ENCODE peak calls at places on chromosomes 4 and X, in five cellular contexts. R is effector memory CD8-positive, alpha-beta T cell; Y is fibroblast of the aortic adventitia; A is amniotic stem cell; W is posterior cingulate gyrus. F is an unnamed sample.
A peak's percentile ranks its signal among the peaks of the same experiment; 100 is the strongest.

GRCh38 chr4:112109455-112110425 is 35.5 kb upstream of the FAM241A start:
- DNase-seq in W (no peak), Y (peak; percentile 81), R (no peak), A (no peak), F (peak; percentile 45)

GRCh38 chr4:73914071-73914470 is 44.9 kb downstream of the CXCL1 start:
- DNase-seq in A (no peak), Y (no peak), R (no peak), W (no peak), F (no peak)

GRCh38 chr4:150950657-150951056 is 64.4 kb downstream of the LRBA start:
- DNase-seq in Y (no peak), R (no peak), A (no peak), W (no peak), F (no peak)

GRCh38 chr4:87219648-87220093 is 747 bp downstream of the KLHL8 start:
- DNase-seq in A (no peak), R (no peak), Y (no peak), W (no peak), F (peak; percentile 49)

GRCh38 chr4:54843106-54843505 is 185.3 kb downstream of the KIT start:
- DNase-seq in W (no peak), Y (no peak), A (no peak), R (no peak), F (no peak)

GRCh38 chrX:52353838-52354237 is 15.0 kb upstream of the XAGE2 start:
- DNase-seq in R (no peak), A (no peak), W (no peak), Y (no peak), F (no peak)

GRCh38 chrX:109855501-109855900 is 122.4 kb upstream of the ACSL4 start:
- DNase-seq in A (no peak), W (no peak), R (no peak), Y (no peak), F (no peak)

GRCh38 chr4:75514949-75515612 is 808 bp downstream of the THAP6 start:
- DNase-seq in Y (no peak), A (no peak), W (no peak), R (peak; percentile 1), F (no peak)

GRCh38 chr4:55838356-55838755 is 15.1 kb upstream of the EXOC1 start:
- DNase-seq in W (no peak), A (no peak), Y (no peak), R (no peak), F (peak; percentile 6)

GRCh38 chr4:15149842-15150592 is 147.7 kb downstream of the CPEB2 start:
- DNase-seq in A (peak; percentile 38), R (no peak), W (peak; percentile 82), Y (peak; percentile 81), F (peak; percentile 77)

GRCh38 chr4:5711479-5712184 is 631 bp downstream of the EVC start:
- DNase-seq in Y (peak; percentile 55), R (no peak), W (no peak), A (no peak), F (peak; percentile 80)

GRCh38 chr4:74555843-74556242 is 110.9 kb downstream of the AREG start:
- DNase-seq in Y (no peak), A (no peak), R (no peak), W (no peak), F (no peak)

GRCh38 chr4:94507281-94507680 is 55.5 kb downstream of the PDLIM5 start:
- DNase-seq in A (no peak), R (no peak), Y (no peak), W (no peak), F (no peak)

GRCh38 chrX:41655631-41656030 is 33.1 kb upstream of the GPR34 start:
- DNase-seq in W (no peak), Y (no peak), A (no peak), R (no peak), F (peak; percentile 1)

GRCh38 chrX:40323977-40324376 is 226.2 kb upstream of the BCOR start:
- DNase-seq in A (no peak), W (no peak), R (no peak), Y (no peak), F (no peak)

GRCh38 chrX:47232803-47233332 is at the start of gene USP11:
- DNase-seq in A (no peak), W (peak; percentile 62), R (peak; percentile 45), Y (peak; percentile 50), F (peak; percentile 56)

GRCh38 chr4:107736924-107737448 is 17.0 kb upstream of the PAPSS1 start:
- DNase-seq in W (no peak), Y (peak; percentile 76), R (peak; percentile 48), A (no peak), F (peak; percentile 69)

GRCh38 chrX:132217203-132218073 is 1.8 kb downstream of the RAP2C start:
- DNase-seq in W (no peak), A (peak; percentile 24), Y (peak; percentile 74), R (peak; percentile 71), F (peak; percentile 90)

GRCh38 chr4:79141530-79141929 is 184.3 kb downstream of the NAA11 start:
- DNase-seq in A (no peak), Y (peak; percentile 0), W (no peak), R (no peak), F (peak; percentile 17)

GRCh38 chr4:15587649-15588048 is 67.5 kb downstream of the FBXL5 start:
- DNase-seq in W (no peak), A (no peak), R (no peak), Y (peak; percentile 23), F (no peak)

GRCh38 chrX:13607996-13608365 is 38.6 kb downstream of the EGFL6 start:
- DNase-seq in Y (no peak), W (no peak), A (no peak), R (no peak), F (no peak)

GRCh38 chr4:125849869-125850268 is 535.1 kb downstream of the FAT4 start:
- DNase-seq in A (peak; percentile 19), Y (peak; percentile 72), R (no peak), W (no peak), F (peak; percentile 31)

GRCh38 chr4:122146652-122147051 is 5.5 kb upstream of the BLTP1 start:
- DNase-seq in A (no peak), R (no peak), W (no peak), Y (no peak), F (no peak)

GRCh38 chrX:43552703-43553102 is 103.4 kb upstream of the MAOA start:
- DNase-seq in W (no peak), A (no peak), R (no peak), Y (no peak), F (no peak)

GRCh38 chr4:153234923-153235322 is 30.7 kb downstream of the TRIM2 start:
- DNase-seq in Y (peak; percentile 67), W (no peak), A (no peak), R (no peak), F (peak; percentile 80)

GRCh38 chr4:164383187-164384181 is 370.4 kb upstream of the SMIM31 start:
- DNase-seq in W (peak; percentile 77), A (no peak), R (no peak), Y (peak; percentile 3), F (peak; percentile 3)

GRCh38 chr4:139191373-139191772 is 14.4 kb upstream of the ELF2 start:
- DNase-seq in A (no peak), Y (no peak), R (no peak), W (no peak), F (no peak)

GRCh38 chr4:3492741-3493719 is 29.9 kb downstream of the DOK7 start:
- DNase-seq in R (no peak), Y (peak; percentile 4), A (no peak), W (no peak), F (no peak)

GRCh38 chr4:105644270-105644669 is 64.2 kb downstream of the INTS12 start:
- DNase-seq in R (no peak), Y (no peak), A (no peak), W (no peak), F (no peak)

GRCh38 chrX:130301405-130301804 is 32.7 kb upstream of the ZNF280C start:
- DNase-seq in W (no peak), R (no peak), Y (no peak), A (no peak), F (no peak)

GRCh38 chr4:1683371-1683902 is 676 bp downstream of the FAM53A start:
- DNase-seq in Y (peak; percentile 88), R (peak; percentile 33), W (no peak), A (peak; percentile 62), F (peak; percentile 84)

GRCh38 chr4:31667701-31668100 is 947.5 kb downstream of the PCDH7 start:
- DNase-seq in Y (peak; percentile 3), A (no peak), W (no peak), R (no peak), F (no peak)

GRCh38 chr4:109816082-109816442 is 500 bp downstream of the GAR1 start:
- DNase-seq in R (peak; percentile 48), Y (no peak), A (no peak), W (no peak), F (no peak)

GRCh38 chrX:30971761-30972603 is 82.9 kb upstream of the TAB3 start:
- DNase-seq in Y (peak; percentile 47), A (no peak), R (no peak), W (no peak), F (peak; percentile 29)

F was measured in mesenchymal stem cell.